ENCODE peak calls at places on chromosomes 3 and 15, in nine cellular contexts. R is A172; O is fibroblast of lung; A is AG09309; E is T-helper 2 cell; K is HTR-8/SVneo; H is ELR; J is left colon; Q is activated CD4-positive, alpha-beta T cell treated with anti-CD3 and anti-CD28 coated beads, Interleukin-2, amount 50 U/mL, for 1 hour. I is an unnamed sample.

GRCh38 chr3:106379251-106379750 is 510.5 kb upstream of the CBLB start:
- DNase-seq in R (no peak), O (no peak), A (no peak), E (no peak), K (no peak), H (no peak), J (no peak), Q (no peak), I (no peak)

GRCh38 chr3:111681705-111682426 is 86.7 kb upstream of the ZBED2 start:
- DNase-seq in R (no peak), O (peak; percentile 40), A (no peak), E (no peak), K (no peak), H (no peak), J (no peak), Q (no peak), I (no peak)

GRCh38 chr15:31265871-31266711 is 60.5 kb upstream of the KLF13 start:
- DNase-seq in R (no peak), O (no peak), A (peak; percentile 17), E (peak; percentile 28), K (no peak), H (no peak), J (peak; percentile 58), Q (peak; percentile 63), I (no peak)

GRCh38 chr15:94126999-94127398 is 104.4 kb upstream of the MCTP2 start:
- DNase-seq in R (no peak), O (no peak), A (no peak), E (no peak), K (no peak), H (no peak), J (no peak), Q (no peak), I (no peak)

GRCh38 chr3:63278171-63278999 is at the start of gene SYNPR:
- DNase-seq in R (no peak), O (no peak), A (no peak), E (no peak), K (no peak), H (no peak), J (no peak), Q (no peak), I (no peak)

GRCh38 chr3:120855665-120856437 is 52.2 kb upstream of the STXBP5L start:
- DNase-seq in R (peak; percentile 85), O (peak; percentile 97), A (peak; percentile 68), E (no peak), K (peak; percentile 27), H (peak; percentile 23), J (peak; percentile 14), Q (no peak), I (peak; percentile 25)

GRCh38 chr3:50617096-50617791 is at the start of gene MAPKAPK3:
- DNase-seq in R (no peak), O (no peak), A (no peak), E (no peak), K (no peak), H (peak; percentile 30), J (peak; percentile 73), Q (no peak), I (no peak)

GRCh38 chr3:127050733-127051132 is 67.8 kb downstream of the PLXNA1 start:
- DNase-seq in R (no peak), O (no peak), A (no peak), E (no peak), K (no peak), H (no peak), J (no peak), Q (no peak), I (no peak)

GRCh38 chr3:53232641-53233377 is 23.0 kb downstream of the TKT start:
- DNase-seq in R (no peak), O (peak; percentile 23), A (no peak), E (no peak), K (no peak), H (no peak), J (peak; percentile 1), Q (no peak), I (no peak)

GRCh38 chr15:29805043-29805707 is 17.1 kb downstream of the TJP1 start:
- DNase-seq in R (peak; percentile 50), O (peak; percentile 78), A (peak; percentile 68), E (no peak), K (no peak), H (peak; percentile 33), J (no peak), Q (no peak), I (no peak)

GRCh38 chr15:100879046-100879445 is 585 bp upstream of the ALDH1A3 start:
- DNase-seq in R (no peak), O (peak; percentile 34), A (no peak), E (no peak), K (peak; percentile 31), H (peak; percentile 32), J (no peak), Q (no peak), I (no peak)

GRCh38 chr15:98347001-98347400 is 301.3 kb upstream of the IGF1R start:
- DNase-seq in R (no peak), O (no peak), A (no peak), E (no peak), K (no peak), H (no peak), J (no peak), Q (no peak), I (no peak)

GRCh38 chr15:32124726-32125125 is 94.4 kb downstream of the CHRNA7 start:
- DNase-seq in R (no peak), O (no peak), A (no peak), E (no peak), K (no peak), H (no peak), J (no peak), Q (no peak), I (no peak)

GRCh38 chr3:100106094-100106493 is 8.2 kb downstream of the FILIP1L start:
- DNase-seq in R (no peak), O (no peak), A (no peak), E (no peak), K (no peak), H (no peak), J (no peak), Q (no peak), I (no peak)

GRCh38 chr15:56732135-56732880 is 1.0 kb downstream of the ZNF280D start:
- DNase-seq in R (peak; percentile 3), O (peak; percentile 87), A (no peak), E (no peak), K (no peak), H (peak; percentile 53), J (peak; percentile 12), Q (no peak), I (no peak)

GRCh38 chr15:37135225-37135624 is 34.9 kb upstream of the MEIS2 start:
- DNase-seq in R (no peak), O (no peak), A (no peak), E (no peak), K (no peak), H (peak; percentile 46), J (no peak), Q (no peak), I (no peak)